ENCODE peak calls at places on chromosome 5, in seven cellular contexts. C, D, S, Q, A, W and V are unnamed samples.

GRCh38 chr5:124289641-124290201 is 456.7 kb downstream of the ZNF608 start:
- DNase-seq in Q (no peak), C (no peak), S (no peak), W (peak), D (no peak), A (peak), V (no peak)

GRCh38 chr5:39717186-39717897 is 292.6 kb upstream of the DAB2 start:
- DNase-seq in W (no peak), C (no peak), S (no peak), Q (no peak), D (no peak), A (no peak), V (no peak)

GRCh38 chr5:116650544-116650943 is 75.9 kb upstream of the SEMA6A start:
- DNase-seq in S (no peak), Q (no peak), D (no peak), C (no peak), A (no peak), W (no peak), V (no peak)

GRCh38 chr5:116442095-116442534 is 132.5 kb downstream of the SEMA6A start:
- DNase-seq in W (no peak), S (no peak), A (peak), D (no peak), C (peak), Q (no peak), V (no peak)

GRCh38 chr5:173448856-173449255 is 120.6 kb upstream of the STC2 start:
- DNase-seq in D (no peak), C (no peak), Q (no peak), W (no peak), A (no peak), S (no peak), V (no peak)

GRCh38 chr5:149550267-149550582 is 1.0 kb downstream of the CSNK1A1 start:
- DNase-seq in A (peak), W (no peak), Q (no peak), D (no peak), S (peak), C (peak), V (no peak)

GRCh38 chr5:5025774-5026406 is 114.2 kb upstream of the ADAMTS16 start:
- DNase-seq in S (peak), C (peak), A (no peak), W (no peak), D (no peak), Q (no peak), V (no peak)

GRCh38 chr5:169791251-169791650 is 154.2 kb downstream of the DOCK2 start:
- DNase-seq in S (no peak), C (peak), W (no peak), A (no peak), Q (no peak), D (no peak), V (no peak)

GRCh38 chr5:1185038-1185651 is 16.2 kb upstream of the SLC6A19 start:
- DNase-seq in W (no peak), Q (no peak), D (no peak), S (no peak), A (no peak), C (no peak), V (no peak)

GRCh38 chr5:37641933-37642332 is 197.9 kb downstream of the GDNF start:
- DNase-seq in W (no peak), D (no peak), Q (no peak), C (no peak), A (no peak), S (no peak), V (no peak)

GRCh38 chr5:36950586-36951457 is 74.3 kb downstream of the NIPBL start:
- DNase-seq in Q (no peak), C (peak), W (no peak), S (no peak), D (no peak), A (peak), V (no peak)